ENCODE peak calls at places on chromosomes 13 and 19, in nine cellular contexts. One of them, this sample, is unnamed.

GRCh38 chr13:102233566-102234208 is 168.2 kb downstream of the FGF14 start:
- DNase-seq in neural crest cell: no peak
- DNase-seq in NK-92 treated with Interleukin-12 subunit alpha and Interleukin-12 subunit beta, amount 100 ng/mL, for 24 hours: no peak
- DNase-seq in AG08396: no peak
- DNase-seq in brain pericyte: no peak
- DNase-seq in dorsolateral prefrontal cortex: no peak
- DNase-seq in SK-N-DZ: no peak
- DNase-seq in stimulated activated CD8-positive, alpha-beta memory T cell treated with anti-CD3 and anti-CD28 coated beads, Interleukin-4, amount 100 ng/mL, for 4 hours: no peak
- DNase-seq in activated CD4-positive, alpha-beta T cell treated with anti-CD3 and anti-CD28 coated beads, Interleukin-2, amount 50 U/mL, for 1 hour: no peak
- DNase-seq in this sample: no peak

GRCh38 chr13:25112856-25113255 is 16.9 kb downstream of the PABPC3 start:
- DNase-seq in stimulated activated CD8-positive, alpha-beta memory T cell treated with anti-CD3 and anti-CD28 coated beads, Interleukin-4, amount 100 ng/mL, for 4 hours: no peak
- DNase-seq in dorsolateral prefrontal cortex: no peak
- DNase-seq in activated CD4-positive, alpha-beta T cell treated with anti-CD3 and anti-CD28 coated beads, Interleukin-2, amount 50 U/mL, for 1 hour: no peak
- DNase-seq in neural crest cell: no peak
- DNase-seq in SK-N-DZ: no peak
- DNase-seq in brain pericyte: no peak
- DNase-seq in NK-92 treated with Interleukin-12 subunit alpha and Interleukin-12 subunit beta, amount 100 ng/mL, for 24 hours: no peak
- DNase-seq in AG08396: no peak
- DNase-seq in this sample: no peak

GRCh38 chr13:21037656-21038055 is 23.7 kb downstream of the LATS2 start:
- DNase-seq in stimulated activated CD8-positive, alpha-beta memory T cell treated with anti-CD3 and anti-CD28 coated beads, Interleukin-4, amount 100 ng/mL, for 4 hours: no peak
- DNase-seq in neural crest cell: no peak
- DNase-seq in SK-N-DZ: no peak
- DNase-seq in NK-92 treated with Interleukin-12 subunit alpha and Interleukin-12 subunit beta, amount 100 ng/mL, for 24 hours: no peak
- DNase-seq in AG08396: no peak
- DNase-seq in activated CD4-positive, alpha-beta T cell treated with anti-CD3 and anti-CD28 coated beads, Interleukin-2, amount 50 U/mL, for 1 hour: no peak
- DNase-seq in dorsolateral prefrontal cortex: no peak
- DNase-seq in brain pericyte: no peak
- DNase-seq in this sample: no peak

GRCh38 chr13:69243366-69243765 is 864.3 kb upstream of the ATXN8OS start:
- DNase-seq in stimulated activated CD8-positive, alpha-beta memory T cell treated with anti-CD3 and anti-CD28 coated beads, Interleukin-4, amount 100 ng/mL, for 4 hours: no peak
- DNase-seq in SK-N-DZ: no peak
- DNase-seq in neural crest cell: no peak
- DNase-seq in activated CD4-positive, alpha-beta T cell treated with anti-CD3 and anti-CD28 coated beads, Interleukin-2, amount 50 U/mL, for 1 hour: no peak
- DNase-seq in dorsolateral prefrontal cortex: no peak
- DNase-seq in AG08396: no peak
- DNase-seq in NK-92 treated with Interleukin-12 subunit alpha and Interleukin-12 subunit beta, amount 100 ng/mL, for 24 hours: no peak
- DNase-seq in brain pericyte: no peak
- DNase-seq in this sample: no peak

GRCh38 chr19:1412995-1413889 is 5.9 kb downstream of the DAZAP1 start:
- DNase-seq in AG08396: no peak
- DNase-seq in stimulated activated CD8-positive, alpha-beta memory T cell treated with anti-CD3 and anti-CD28 coated beads, Interleukin-4, amount 100 ng/mL, for 4 hours: no peak
- DNase-seq in activated CD4-positive, alpha-beta T cell treated with anti-CD3 and anti-CD28 coated beads, Interleukin-2, amount 50 U/mL, for 1 hour: no peak
- DNase-seq in brain pericyte: no peak
- DNase-seq in neural crest cell: no peak
- DNase-seq in SK-N-DZ: no peak
- DNase-seq in NK-92 treated with Interleukin-12 subunit alpha and Interleukin-12 subunit beta, amount 100 ng/mL, for 24 hours: no peak
- DNase-seq in dorsolateral prefrontal cortex: no peak
- DNase-seq in this sample: no peak

GRCh38 chr19:23887642-23888041 is 27.0 kb upstream of the ZNF726 start:
- DNase-seq in brain pericyte: no peak
- DNase-seq in NK-92 treated with Interleukin-12 subunit alpha and Interleukin-12 subunit beta, amount 100 ng/mL, for 24 hours: no peak
- DNase-seq in dorsolateral prefrontal cortex: no peak
- DNase-seq in stimulated activated CD8-positive, alpha-beta memory T cell treated with anti-CD3 and anti-CD28 coated beads, Interleukin-4, amount 100 ng/mL, for 4 hours: no peak
- DNase-seq in SK-N-DZ: no peak
- DNase-seq in activated CD4-positive, alpha-beta T cell treated with anti-CD3 and anti-CD28 coated beads, Interleukin-2, amount 50 U/mL, for 1 hour: no peak
- DNase-seq in neural crest cell: no peak
- DNase-seq in AG08396: no peak
- DNase-seq in this sample: no peak

GRCh38 chr13:25352230-25352629 is 19.5 kb upstream of the ATP8A2 start:
- DNase-seq in activated CD4-positive, alpha-beta T cell treated with anti-CD3 and anti-CD28 coated beads, Interleukin-2, amount 50 U/mL, for 1 hour: no peak
- DNase-seq in SK-N-DZ: no peak
- DNase-seq in dorsolateral prefrontal cortex: no peak
- DNase-seq in brain pericyte: no peak
- DNase-seq in AG08396: no peak
- DNase-seq in stimulated activated CD8-positive, alpha-beta memory T cell treated with anti-CD3 and anti-CD28 coated beads, Interleukin-4, amount 100 ng/mL, for 4 hours: no peak
- DNase-seq in neural crest cell: no peak
- DNase-seq in NK-92 treated with Interleukin-12 subunit alpha and Interleukin-12 subunit beta, amount 100 ng/mL, for 24 hours: no peak
- DNase-seq in this sample: no peak

GRCh38 chr13:94641432-94641941 is 39.8 kb downstream of the GPR180 start:
- DNase-seq in AG08396: peak; percentile 55
- DNase-seq in dorsolateral prefrontal cortex: no peak
- DNase-seq in SK-N-DZ: no peak
- DNase-seq in NK-92 treated with Interleukin-12 subunit alpha and Interleukin-12 subunit beta, amount 100 ng/mL, for 24 hours: no peak
- DNase-seq in stimulated activated CD8-positive, alpha-beta memory T cell treated with anti-CD3 and anti-CD28 coated beads, Interleukin-4, amount 100 ng/mL, for 4 hours: no peak
- DNase-seq in brain pericyte: peak; percentile 45
- DNase-seq in neural crest cell: no peak
- DNase-seq in activated CD4-positive, alpha-beta T cell treated with anti-CD3 and anti-CD28 coated beads, Interleukin-2, amount 50 U/mL, for 1 hour: no peak
- DNase-seq in this sample: no peak

GRCh38 chr19:17196610-17197009 is 18.5 kb upstream of the USE1 start:
- DNase-seq in NK-92 treated with Interleukin-12 subunit alpha and Interleukin-12 subunit beta, amount 100 ng/mL, for 24 hours: no peak
- DNase-seq in activated CD4-positive, alpha-beta T cell treated with anti-CD3 and anti-CD28 coated beads, Interleukin-2, amount 50 U/mL, for 1 hour: no peak
- DNase-seq in dorsolateral prefrontal cortex: no peak
- DNase-seq in neural crest cell: no peak
- DNase-seq in stimulated activated CD8-positive, alpha-beta memory T cell treated with anti-CD3 and anti-CD28 coated beads, Interleukin-4, amount 100 ng/mL, for 4 hours: no peak
- DNase-seq in brain pericyte: no peak
- DNase-seq in AG08396: no peak
- DNase-seq in SK-N-DZ: no peak
- DNase-seq in this sample: no peak